ENCODE peak calls at places on chromosomes 5 and 9, in five cellular contexts. G is fibroblast of lung, O is foreskin fibroblast, A is astrocyte of the spinal cord, Z is astrocyte of the cerebellum. Q is an unnamed sample.

GRCh38 chr5:173554038-173554955 is 62.2 kb downstream of the BOD1 start:
- DNase-seq in Z (no peak), G (no peak), O (no peak), A (no peak), Q (no peak)

GRCh38 chr5:147732552-147732883 is 50.0 kb downstream of the JAKMIP2 start:
- DNase-seq in Z (no peak), A (no peak), G (no peak), O (no peak), Q (no peak)

GRCh38 chr9:106797299-106797698 is 65.7 kb upstream of the ZNF462 start:
- DNase-seq in A (peak; percentile 34), Z (no peak), O (peak; percentile 23), G (peak; percentile 57), Q (no peak)

GRCh38 chr5:118956727-118957126 is 31.6 kb downstream of the DTWD2 start:
- DNase-seq in Z (peak; percentile 15), G (no peak), A (peak; percentile 32), O (peak; percentile 36), Q (no peak)

GRCh38 chr9:93229636-93230035 is 45.7 kb downstream of the WNK2 start:
- DNase-seq in O (no peak), G (no peak), A (no peak), Z (no peak), Q (no peak)

GRCh38 chr9:42386477-42386876 is 203.0 kb downstream of the SPATA31A6 start:
- DNase-seq in Z (no peak), O (no peak), A (no peak), G (no peak), Q (no peak)

GRCh38 chr9:12817702-12818101 is 42.9 kb downstream of the LURAP1L start:
- DNase-seq in O (peak; percentile 44), G (peak; percentile 75), A (peak; percentile 63), Z (no peak), Q (no peak)

GRCh38 chr5:132608107-132608506 is 49.9 kb upstream of the IL13 start:
- DNase-seq in A (no peak), O (peak; percentile 18), Z (no peak), G (no peak), Q (no peak)

GRCh38 chr9:72554221-72554641 is 32.8 kb downstream of the TMC1 start:
- DNase-seq in G (peak; percentile 96), Z (peak; percentile 90), A (peak; percentile 76), O (peak; percentile 94), Q (peak; percentile 74)

GRCh38 chr9:137967280-137967943 is 89.8 kb downstream of the CACNA1B start:
- DNase-seq in O (no peak), A (no peak), G (no peak), Z (no peak), Q (no peak)

GRCh38 chr5:40675396-40676133 is 4.2 kb upstream of the PTGER4 start:
- DNase-seq in A (no peak), G (no peak), O (no peak), Z (no peak), Q (no peak)

GRCh38 chr5:72248352-72249032 is 71.5 kb downstream of the MRPS27 start:
- DNase-seq in O (peak; percentile 94), G (peak; percentile 88), A (peak; percentile 92), Z (no peak), Q (no peak)

GRCh38 chr5:1734908-1735289 is 64.7 kb downstream of the MRPL36 start:
- DNase-seq in G (no peak), O (no peak), A (no peak), Z (no peak), Q (no peak)

GRCh38 chr5:1735320-1735970 is 64.2 kb downstream of the MRPL36 start:
- DNase-seq in G (no peak), Z (no peak), O (no peak), A (no peak), Q (no peak)

GRCh38 chr5:1737790-1738405 is 61.7 kb downstream of the MRPL36 start:
- DNase-seq in Z (no peak), O (peak; percentile 43), A (peak; percentile 5), G (peak; percentile 13), Q (no peak)

GRCh38 chr5:1736065-1736464 is 63.6 kb downstream of the MRPL36 start:
- DNase-seq in A (no peak), Z (no peak), G (no peak), O (no peak), Q (no peak)

DNA sequence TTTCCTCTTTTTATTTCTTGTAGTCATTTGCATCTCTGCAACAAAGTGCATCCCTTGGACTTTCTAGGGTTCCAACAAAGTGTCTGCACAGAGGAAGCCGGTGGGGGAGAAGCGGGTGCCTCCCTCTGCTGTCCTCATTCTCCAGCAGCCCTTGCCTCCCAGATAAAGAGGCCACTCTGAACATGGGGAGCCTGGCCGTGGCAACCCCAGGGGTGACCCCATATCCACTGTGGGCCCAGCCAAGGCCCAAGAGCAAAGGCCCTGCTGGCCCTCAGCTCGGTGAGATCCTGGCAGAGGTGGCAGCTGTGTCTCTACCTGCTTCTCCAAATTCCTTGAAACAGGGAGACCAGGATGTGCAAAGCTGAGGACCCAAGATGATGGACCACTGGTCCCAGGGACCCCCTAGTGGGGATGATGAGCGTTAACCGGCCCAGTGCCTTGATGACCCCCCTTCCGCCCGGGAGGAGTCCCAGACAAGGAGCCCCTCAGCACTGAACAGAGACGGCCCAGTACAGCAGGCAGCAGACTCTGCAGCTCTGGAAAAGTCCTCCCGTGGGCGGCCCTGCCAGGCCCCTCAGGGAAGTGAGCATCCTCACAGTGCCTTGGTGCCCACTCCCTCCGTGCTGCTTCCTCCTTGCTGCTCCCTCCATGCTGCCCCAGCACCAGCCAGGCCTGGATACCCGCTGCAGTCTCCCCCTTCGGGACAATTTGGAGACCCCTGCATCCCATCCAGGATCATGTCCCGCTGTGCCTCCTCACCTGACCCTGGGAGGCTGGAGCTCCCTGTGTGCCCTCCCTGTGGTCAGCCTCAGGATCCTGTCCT is 62.5 kb downstream of the MRPL36 start:
- DNase-seq in A (no peak), G (no peak), O (no peak), Z (no peak), Q (no peak)
- TF ChIP-seq CTCF in A (no peak), G (no peak), O (no peak), Z (no peak), Q (no peak)

GRCh38 chr5:149935431-149935901 is 9.1 kb downstream of the PDE6A start:
- DNase-seq in Z (no peak), G (no peak), O (peak; percentile 16), A (no peak), Q (no peak)

GRCh38 chr5:149930754-149931574 is 13.6 kb downstream of the PDE6A start:
- DNase-seq in Z (no peak), A (no peak), G (no peak), O (no peak), Q (no peak)

GRCh38 chr5:149931992-149932436 is 12.6 kb downstream of the PDE6A start:
- DNase-seq in O (no peak), A (no peak), Z (no peak), G (no peak), Q (no peak)

GRCh38 chr5:149930060-149930753 is 14.4 kb downstream of the PDE6A start:
- DNase-seq in A (no peak), G (no peak), O (peak; percentile 45), Z (no peak), Q (no peak)

DNA sequence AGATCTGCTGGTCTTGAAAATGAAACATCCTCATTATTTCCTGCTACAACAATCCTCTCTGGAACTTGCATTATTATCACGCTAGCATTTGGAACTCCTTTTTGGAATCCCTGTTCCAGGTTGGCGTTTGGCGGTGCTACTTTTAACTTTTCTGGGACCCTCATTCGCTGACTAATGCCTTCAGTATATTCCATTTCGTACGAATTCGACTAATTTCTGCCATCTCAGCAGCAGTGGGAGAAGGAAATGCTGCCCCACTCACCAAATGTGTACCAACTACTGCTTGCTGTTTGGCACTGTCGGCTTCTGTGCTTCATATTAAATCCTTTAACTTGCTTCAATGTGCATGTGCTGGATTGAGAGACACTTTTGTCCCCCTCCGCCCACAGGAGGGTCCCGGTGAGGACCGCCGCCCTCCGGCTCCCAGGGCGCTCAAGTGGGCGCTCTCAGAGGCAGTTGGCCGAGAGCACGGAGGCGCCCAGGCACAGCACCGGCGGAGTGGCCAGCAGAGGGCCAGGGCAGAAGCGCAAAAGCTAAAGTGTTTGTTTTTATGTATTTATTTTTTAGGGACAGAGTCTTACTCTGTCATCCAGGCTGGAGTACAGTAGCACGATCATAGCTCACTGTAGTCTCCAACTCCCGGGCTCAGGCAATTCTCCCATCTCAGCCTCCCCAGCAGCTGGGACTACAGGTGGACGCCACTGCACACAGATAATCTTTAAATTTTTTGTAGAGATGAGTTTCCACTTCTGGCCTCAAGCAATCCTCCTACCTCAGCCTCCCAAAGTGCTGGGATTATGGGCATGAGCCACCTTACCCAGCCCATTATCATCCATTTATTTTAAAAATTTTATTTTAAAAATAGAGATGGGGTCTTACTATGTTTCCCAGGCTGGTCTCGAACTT is 11.9 kb downstream of the PDE6A start:
- DNase-seq in Z (no peak), A (no peak), O (peak; percentile 44), G (no peak), Q (no peak)
- TF ChIP-seq CTCF in Z (peak; percentile 39), A (peak; percentile 57), O (peak; percentile 32), G (peak; percentile 44), Q (peak; percentile 45)

DNA sequence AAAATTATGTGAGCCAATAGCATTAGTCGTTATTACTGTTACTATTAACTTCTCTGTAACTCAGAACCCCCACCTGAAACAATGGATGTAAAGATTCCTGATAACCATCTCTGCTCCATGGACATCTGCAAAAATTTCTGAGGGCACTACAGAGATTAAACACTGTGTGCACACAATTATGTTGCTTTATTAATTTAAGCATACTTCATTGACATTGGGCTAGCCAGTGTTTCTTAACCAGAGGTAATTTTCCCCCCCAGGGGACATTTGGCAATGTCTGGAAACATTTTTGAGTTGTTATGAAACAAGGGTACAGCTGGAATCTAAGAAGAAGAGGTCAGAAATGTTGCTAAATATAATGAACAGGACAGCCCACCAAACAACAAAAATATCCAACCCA is 19.3 kb downstream of the SLIT3 start:
- DNase-seq in G (no peak), A (no peak), Z (no peak), O (no peak), Q (no peak)
- TF ChIP-seq CTCF in G (no peak), A (no peak), Z (no peak), O (no peak), Q (no peak)

GRCh38 chr9:121735792-121736130 is 84.3 kb downstream of the DAB2IP start:
- DNase-seq in A (no peak), Z (no peak), O (peak; percentile 36), G (no peak), Q (no peak)
- TF ChIP-seq CTCF in A (no peak), Z (no peak), O (no peak), G (no peak), Q (no peak)

DNA sequence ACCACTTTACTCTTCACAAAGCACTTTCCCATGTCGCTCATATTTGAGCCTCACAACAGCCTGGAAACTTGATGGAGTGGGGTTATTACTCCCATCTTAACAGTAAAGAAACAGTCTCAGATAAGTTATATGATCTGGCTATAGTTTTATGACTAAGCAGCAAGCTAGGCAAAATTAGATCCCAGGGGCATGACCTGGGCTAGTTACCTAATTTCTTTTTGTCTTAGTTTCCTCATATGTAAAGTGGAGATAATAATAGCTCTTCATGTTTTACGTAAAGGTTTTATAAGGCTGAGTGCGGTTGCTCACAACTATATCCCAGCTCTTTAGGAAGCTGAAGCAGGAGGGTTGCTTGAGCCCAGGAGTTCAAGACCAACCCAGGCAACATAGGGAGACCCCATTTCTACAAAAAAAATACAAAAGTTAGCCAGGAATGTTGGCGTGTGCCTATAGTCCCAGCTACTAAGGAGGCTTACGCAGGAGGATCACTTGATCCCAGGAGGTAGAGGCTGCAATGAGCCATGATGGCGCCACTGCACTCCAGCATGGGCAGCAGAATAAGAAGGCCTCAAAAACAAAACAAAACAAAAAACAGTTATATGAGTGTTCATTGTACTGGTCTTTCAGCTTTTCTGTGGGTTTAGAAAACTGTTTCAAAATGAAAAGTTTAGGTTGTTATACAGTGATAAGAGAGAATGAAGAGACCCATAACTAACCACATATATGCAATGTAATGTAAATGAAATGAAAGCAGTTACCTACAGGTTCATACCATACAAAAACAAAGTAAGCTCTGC is 6.5 kb upstream of the PLIN2 start:
- DNase-seq in A (no peak), O (peak; percentile 59), G (no peak), Z (no peak), Q (no peak)
- TF ChIP-seq CTCF in A (no peak), O (no peak), G (no peak), Z (no peak), Q (no peak)

GRCh38 chr9:88722753-88723152 is 187.8 kb downstream of the NXNL2 start:
- DNase-seq in A (peak; percentile 33), G (no peak), O (peak; percentile 55), Z (no peak), Q (no peak)
- TF ChIP-seq CTCF in A (peak; percentile 66), G (peak; percentile 59), O (no peak), Z (peak; percentile 67), Q (peak; percentile 52)